ENCODE peak calls at places on chromosomes 13 and 19, in four cellular contexts. One of them, this sample, is unnamed.

GRCh38 chr13:106617561-106617960 is 49.6 kb upstream of the ARGLU1 start:
- DNase-seq in K562: no peak
- DNase-seq in HCT116: no peak
- DNase-seq in SK-N-SH: no peak
- DNase-seq in this sample: no peak

GRCh38 chr19:18479964-18480723 is 41.7 kb downstream of the ELL start:
- DNase-seq in K562: no peak
- DNase-seq in HCT116: no peak
- DNase-seq in SK-N-SH: no peak
- DNase-seq in this sample: no peak

GRCh38 chr19:29578349-29578748 is 27.7 kb upstream of the POP4 start:
- DNase-seq in K562: no peak
- DNase-seq in HCT116: no peak
- DNase-seq in SK-N-SH: no peak
- DNase-seq in this sample: no peak

GRCh38 chr19:10687518-10688288 is 13.5 kb upstream of the QTRT1 start:
- DNase-seq in K562: no peak
- DNase-seq in HCT116: no peak
- DNase-seq in SK-N-SH: peak; percentile 18
- DNase-seq in this sample: no peak

GRCh38 chr19:8321760-8322637 is 703 bp downstream of the RPS28 start:
- DNase-seq in K562: peak; percentile 25
- DNase-seq in HCT116: no peak
- DNase-seq in SK-N-SH: no peak
- DNase-seq in this sample: no peak

GRCh38 chr19:17749912-17750317 is 1.4 kb upstream of the FCHO1 start:
- DNase-seq in K562: no peak
- DNase-seq in HCT116: no peak
- DNase-seq in SK-N-SH: no peak
- DNase-seq in this sample: no peak

GRCh38 chr19:42199440-42200115 is 17.9 kb downstream of the DEDD2 start:
- DNase-seq in K562: peak; percentile 88
- DNase-seq in HCT116: no peak
- DNase-seq in SK-N-SH: no peak
- DNase-seq in this sample: no peak

GRCh38 chr19:9839415-9839814 is 4.3 kb downstream of the PIN1 start:
- DNase-seq in K562: peak; percentile 2
- DNase-seq in HCT116: no peak
- DNase-seq in SK-N-SH: no peak
- DNase-seq in this sample: no peak

GRCh38 chr19:49133621-49134454 is 14.5 kb downstream of the PPFIA3 start:
- DNase-seq in K562: peak; percentile 70
- DNase-seq in HCT116: no peak
- DNase-seq in SK-N-SH: peak; percentile 78
- DNase-seq in this sample: no peak

GRCh38 chr19:46068345-46069258 is 27.8 kb upstream of the IGFL4 start:
- DNase-seq in K562: no peak
- DNase-seq in HCT116: peak; percentile 89
- DNase-seq in SK-N-SH: no peak
- DNase-seq in this sample: peak; percentile 92

GRCh38 chr19:6626764-6627163 is 35.8 kb upstream of the CD70 start:
- DNase-seq in K562: no peak
- DNase-seq in HCT116: no peak
- DNase-seq in SK-N-SH: no peak
- DNase-seq in this sample: no peak

GRCh38 chr19:14082675-14082960 is 3.0 kb downstream of the C19orf67 start:
- DNase-seq in K562: no peak
- DNase-seq in HCT116: no peak
- DNase-seq in SK-N-SH: no peak
- DNase-seq in this sample: no peak

GRCh38 chr13:105991622-105992254 is 543.7 kb downstream of the EFNB2 start:
- DNase-seq in K562: no peak
- DNase-seq in HCT116: no peak
- DNase-seq in SK-N-SH: no peak
- DNase-seq in this sample: no peak

GRCh38 chr19:33395561-33396550 is 22.3 kb downstream of the CEBPG start:
- DNase-seq in K562: no peak
- DNase-seq in HCT116: no peak
- DNase-seq in SK-N-SH: peak; percentile 22
- DNase-seq in this sample: no peak

GRCh38 chr13:99015606-99016520 is 38.0 kb upstream of the DOCK9 start:
- DNase-seq in K562: no peak
- DNase-seq in HCT116: no peak
- DNase-seq in SK-N-SH: no peak
- DNase-seq in this sample: no peak

GRCh38 chr19:17091758-17092333 is 16.3 kb downstream of the MYO9B start:
- DNase-seq in K562: peak; percentile 38
- DNase-seq in HCT116: no peak
- DNase-seq in SK-N-SH: no peak
- DNase-seq in this sample: no peak

DNA sequence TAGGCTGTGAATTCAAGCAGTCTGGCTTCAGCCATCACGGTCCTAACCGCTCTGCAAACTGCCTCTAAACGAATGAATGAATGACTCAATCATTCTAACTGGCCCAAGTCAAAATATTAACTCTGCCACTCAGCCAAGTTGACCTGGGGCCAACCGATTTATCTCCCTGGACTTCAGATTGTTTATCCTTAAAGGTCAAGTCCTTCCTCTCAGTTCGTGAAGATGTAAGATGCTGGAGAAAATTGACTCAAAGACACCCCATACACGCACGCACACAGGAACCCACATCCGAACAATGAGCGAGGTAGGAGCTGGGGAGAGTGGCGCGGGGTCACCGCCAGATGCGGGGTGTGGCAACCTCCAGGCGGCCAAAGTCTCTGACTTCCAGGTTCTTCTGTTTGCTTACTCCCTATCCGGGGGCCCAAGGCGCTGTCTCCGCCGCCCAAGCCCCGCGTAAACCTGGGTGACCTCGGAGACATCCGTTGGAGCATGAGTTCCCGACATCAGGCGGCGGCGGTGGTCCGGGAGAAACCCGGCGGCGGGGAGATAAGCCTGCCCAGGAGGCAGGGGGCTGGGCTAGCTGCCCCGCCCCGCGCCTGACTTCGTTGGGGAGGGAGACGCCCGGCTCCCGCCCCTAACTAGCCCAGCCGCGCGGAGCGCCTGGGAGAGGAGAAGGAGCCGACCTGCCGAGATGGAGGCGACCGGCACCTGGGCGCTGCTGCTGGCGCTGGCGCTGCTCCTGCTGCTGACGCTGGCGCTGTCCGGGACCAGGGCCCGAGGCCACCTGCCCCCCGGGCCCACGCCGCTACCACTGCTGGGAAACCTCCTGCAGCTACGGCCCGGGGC is at the start of gene CYP2S1:
- DNase-seq in K562: peak; percentile 94
- DNase-seq in HCT116: peak; percentile 15
- DNase-seq in SK-N-SH: no peak
- DNase-seq in this sample: no peak
- TF ChIP-seq REST in K562: no peak
- TF ChIP-seq REST in HCT116: no peak
- TF ChIP-seq REST in SK-N-SH: no peak
- TF ChIP-seq REST in this sample: no peak

DNA sequence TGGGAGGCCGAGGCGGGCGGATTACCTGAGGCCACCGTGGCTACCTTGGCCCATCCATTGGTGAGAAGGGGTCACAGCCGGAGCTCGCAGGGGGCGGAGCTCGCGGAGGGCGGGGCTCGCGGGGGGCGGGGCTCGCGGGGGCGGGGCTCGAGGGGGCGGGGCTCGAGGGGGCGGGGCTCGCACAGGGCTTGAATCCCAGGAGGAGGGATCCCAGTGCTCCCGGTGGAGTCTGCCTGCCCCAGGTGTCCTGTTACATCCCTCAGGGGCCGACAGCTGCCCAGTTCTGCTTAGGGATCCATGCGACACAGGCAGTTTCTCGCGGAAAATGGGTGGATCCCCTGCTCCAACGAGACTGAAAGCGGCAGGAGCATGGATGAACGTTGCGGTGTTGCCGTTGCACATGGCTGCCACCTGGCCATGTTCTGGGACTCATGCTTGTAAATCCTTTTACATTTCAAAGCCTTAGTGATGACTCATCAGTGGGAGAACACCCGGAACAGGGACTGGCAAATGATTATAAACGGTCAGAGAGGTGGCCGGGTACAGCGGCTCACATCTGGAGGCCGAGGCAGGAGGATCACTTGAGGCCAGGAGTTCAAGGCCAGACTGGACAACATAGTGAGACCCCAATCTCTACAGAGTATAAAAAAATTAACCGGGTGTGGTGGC is 25.1 kb downstream of the TMPRSS9 start:
- DNase-seq in K562: peak; percentile 95
- DNase-seq in HCT116: peak; percentile 97
- DNase-seq in SK-N-SH: peak; percentile 95
- DNase-seq in this sample: peak; percentile 81
- TF ChIP-seq ELF1 in K562: peak; percentile 62
- TF ChIP-seq ELF1 in HCT116: no peak
- TF ChIP-seq ELF1 in SK-N-SH: no peak
- TF ChIP-seq ELF1 in this sample: peak; percentile 66

GRCh38 chr13:20570540-20570939 is 3.6 kb downstream of the IFT88 start:
- DNase-seq in K562: no peak
- DNase-seq in HCT116: no peak
- DNase-seq in SK-N-SH: no peak
- DNase-seq in this sample: no peak

GRCh38 chr13:20565120-20565736 is 1.7 kb upstream of the IFT88 start:
- DNase-seq in K562: no peak
- DNase-seq in HCT116: no peak
- DNase-seq in SK-N-SH: no peak
- DNase-seq in this sample: no peak

GRCh38 chr13:20567881-20568528 is 1.0 kb downstream of the IFT88 start:
- DNase-seq in K562: no peak
- DNase-seq in HCT116: no peak
- DNase-seq in SK-N-SH: no peak
- DNase-seq in this sample: no peak

GRCh38 chr13:20566424-20566916 is 487 bp upstream of the IFT88 start:
- DNase-seq in K562: no peak
- DNase-seq in HCT116: peak; percentile 48
- DNase-seq in SK-N-SH: no peak
- DNase-seq in this sample: peak; percentile 76

DNA sequence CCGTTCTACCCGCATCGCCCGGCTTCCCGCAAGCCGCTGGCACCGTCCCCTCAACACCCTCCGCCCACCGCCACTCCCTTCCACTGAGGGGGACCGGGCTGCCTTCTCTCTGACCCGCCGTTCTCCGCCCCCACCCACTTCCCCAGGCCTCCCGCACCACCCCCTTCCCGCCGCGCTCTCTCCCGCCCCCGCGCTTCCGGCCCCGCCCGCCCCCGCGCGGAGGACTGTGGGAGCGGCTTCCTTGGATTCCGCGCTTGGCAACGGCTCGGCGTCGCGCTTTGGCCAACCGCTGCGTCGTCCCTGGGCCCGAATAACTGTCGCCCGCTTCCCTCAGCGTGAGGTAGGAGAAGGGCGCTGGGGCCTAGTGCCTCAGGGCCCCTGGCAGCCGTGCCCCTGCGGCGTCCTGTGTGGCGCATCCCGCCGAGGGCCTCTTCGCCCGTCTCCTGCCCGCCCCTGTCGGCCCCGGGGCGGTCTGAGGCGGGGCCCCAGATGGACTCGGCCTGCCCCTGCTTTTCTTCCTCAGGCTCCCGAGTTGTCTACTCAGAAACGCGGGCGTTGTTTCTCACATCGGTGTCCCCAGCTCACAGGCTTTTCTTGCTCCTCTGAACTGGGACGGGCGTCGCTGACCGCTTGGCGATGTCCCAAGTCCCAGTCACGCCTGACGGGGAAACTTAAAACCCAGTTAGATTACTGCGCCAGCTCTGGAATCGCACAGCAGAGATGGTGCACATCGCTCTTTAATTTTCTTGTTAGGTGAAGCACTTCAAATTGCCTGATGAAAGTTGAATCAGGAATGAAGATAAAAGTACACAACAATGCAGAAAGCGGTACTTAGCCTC is at the start of gene IFT88:
- DNase-seq in K562: peak; percentile 89
- DNase-seq in HCT116: peak; percentile 68
- DNase-seq in SK-N-SH: peak; percentile 97
- DNase-seq in this sample: peak; percentile 81
- TF ChIP-seq REST in K562: no peak
- TF ChIP-seq REST in HCT116: no peak
- TF ChIP-seq REST in SK-N-SH: peak; percentile 8
- TF ChIP-seq REST in this sample: no peak

DNA sequence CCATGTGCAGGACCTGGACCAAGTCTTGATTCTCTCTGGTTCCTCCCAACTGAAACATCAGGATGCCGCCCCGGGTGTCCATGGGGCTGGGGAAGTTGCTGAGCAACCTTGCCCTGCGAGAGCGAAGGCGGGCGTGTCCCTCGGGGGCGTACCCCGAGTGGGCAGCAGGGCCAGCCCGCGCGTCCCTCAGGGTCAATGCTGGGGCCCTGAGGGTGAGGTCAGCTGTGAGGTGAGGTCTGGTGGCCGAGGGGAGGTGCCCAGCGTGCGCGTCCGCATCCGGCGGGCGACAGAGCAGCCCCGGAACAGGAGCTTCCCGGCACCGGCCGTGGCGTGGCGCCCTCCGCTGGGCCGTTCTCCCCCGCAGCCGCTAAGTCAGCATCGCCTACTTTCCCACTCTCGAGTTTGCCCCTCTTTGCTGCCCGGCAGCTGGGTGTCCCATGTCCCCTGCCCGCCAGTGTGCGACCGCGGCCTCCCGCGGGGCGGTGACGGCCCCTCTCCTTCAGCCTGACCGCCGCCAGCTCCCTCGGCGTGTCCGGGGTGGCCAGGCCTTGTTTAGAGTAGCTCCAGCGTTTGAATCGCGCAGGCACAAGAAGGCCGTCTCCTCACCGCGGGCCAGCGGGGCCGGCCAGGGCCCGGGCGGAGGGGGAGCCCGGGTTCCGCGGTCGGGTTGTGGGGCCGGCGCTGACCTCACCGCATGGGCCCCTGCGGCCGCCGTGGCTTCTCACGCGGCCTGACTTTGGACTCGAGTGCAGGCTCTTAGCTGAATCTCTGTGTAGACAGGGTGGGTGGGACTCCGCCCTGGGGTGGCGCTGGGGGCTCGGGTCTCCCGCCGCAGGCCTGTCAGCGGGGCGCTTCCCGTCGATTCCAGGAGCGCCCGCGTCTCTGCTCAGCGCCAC is 33.0 kb downstream of the GJA3 start:
- DNase-seq in K562: no peak
- DNase-seq in HCT116: no peak
- DNase-seq in SK-N-SH: peak; percentile 87
- DNase-seq in this sample: peak; percentile 53
- TF ChIP-seq ELF1 in K562: no peak
- TF ChIP-seq ELF1 in HCT116: no peak
- TF ChIP-seq ELF1 in SK-N-SH: no peak
- TF ChIP-seq ELF1 in this sample: peak; percentile 48

This sample was measured in HepG2.